ENCODE peak calls at places on chromosomes 7 and 10, in six cellular contexts. E is activated T-helper 1 cell treated with Interleukin-2 at 50 U/mL for 16 hours; C is omental fat pad; V is NCI-H2081 treated with DMSO at 0.1 percent for 48 hours; B is HuH-7.5; A is activated CD4-positive, alpha-beta T cell treated with anti-CD3 and anti-CD28 coated beads, Interleukin-2, amount 50 U/mL, for 4 hours. L is an unnamed sample.
A peak's percentile ranks its signal among the peaks of the same experiment; 100 is the strongest.

GRCh38 chr10:62083868-62084267 is 182.4 kb downstream of the ARID5B start:
- DNase-seq in E (no peak), C (peak; percentile 51), V (peak; percentile 73), B (no peak), A (no peak), L (peak; percentile 92)

GRCh38 chr7:55420535-55420934 is 55.4 kb downstream of the LANCL2 start:
- DNase-seq in E (no peak), C (no peak), V (no peak), B (peak; percentile 65), A (no peak), L (peak; percentile 22)

GRCh38 chr10:8543361-8544056 is 489.0 kb downstream of the GATA3 start:
- DNase-seq in E (no peak), C (no peak), V (peak; percentile 9), B (no peak), A (no peak), L (no peak)

GRCh38 chr10:59362184-59362966 is at the start of gene FAM13C:
- DNase-seq in E (no peak), C (no peak), V (peak; percentile 23), B (peak; percentile 34), A (no peak), L (peak; percentile 81)

GRCh38 chr7:5041047-5041446 is 4.6 kb upstream of the RBAK start:
- DNase-seq in E (no peak), C (no peak), V (no peak), B (no peak), A (no peak), L (no peak)

GRCh38 chr7:19749658-19750057 is 23.8 kb downstream of the TMEM196 start:
- DNase-seq in E (no peak), C (no peak), V (no peak), B (no peak), A (no peak), L (no peak)

GRCh38 chr10:96890580-96890979 is 58.5 kb downstream of the LCOR start:
- DNase-seq in E (no peak), C (no peak), V (no peak), B (no peak), A (no peak), L (no peak)

GRCh38 chr10:97210576-97210975 is 24.8 kb upstream of the SLIT1 start:
- DNase-seq in E (peak; percentile 49), C (peak; percentile 94), V (no peak), B (peak; percentile 68), A (peak; percentile 57), L (peak; percentile 74)

GRCh38 chr7:50349963-50350944 is 45.7 kb downstream of the IKZF1 start:
- DNase-seq in E (peak; percentile 53), C (no peak), V (no peak), B (no peak), A (peak; percentile 78), L (no peak)

GRCh38 chr7:12951397-12951801 is 264.0 kb downstream of the ARL4A start:
- DNase-seq in E (no peak), C (no peak), V (no peak), B (no peak), A (no peak), L (no peak)

GRCh38 chr7:100584677-100585510 is 1.0 kb downstream of the LRCH4 start:
- DNase-seq in E (no peak), C (no peak), V (no peak), B (no peak), A (no peak), L (peak; percentile 95)

GRCh38 chr7:136228185-136228584 is 251.0 kb upstream of the MTPN start:
- DNase-seq in E (no peak), C (no peak), V (no peak), B (no peak), A (no peak), L (no peak)

GRCh38 chr7:16526742-16527540 is at the start of gene LRRC72:
- DNase-seq in E (no peak), C (no peak), V (no peak), B (no peak), A (no peak), L (no peak)

GRCh38 chr10:102588875-102589274 is 55.4 kb upstream of the TRIM8 start:
- DNase-seq in E (no peak), C (no peak), V (no peak), B (no peak), A (no peak), L (no peak)

GRCh38 chr7:66150471-66150870 is 35.8 kb downstream of the CRCP start:
- DNase-seq in E (no peak), C (no peak), V (no peak), B (no peak), A (no peak), L (no peak)

GRCh38 chr10:22823109-22823508 is 104.7 kb upstream of the ARMC3 start:
- DNase-seq in E (no peak), C (no peak), V (no peak), B (no peak), A (no peak), L (peak; percentile 43)

GRCh38 chr10:60677541-60678129 is 100.6 kb upstream of the CDK1 start:
- DNase-seq in E (no peak), C (no peak), V (no peak), B (no peak), A (no peak), L (no peak)

GRCh38 chr10:84256510-84257342 is 11.9 kb downstream of the RGR start:
- DNase-seq in E (peak; percentile 5), C (no peak), V (no peak), B (no peak), A (peak; percentile 15), L (peak; percentile 68)

GRCh38 chr7:101134399-101134980 is 7.6 kb downstream of the SERPINE1 start:
- DNase-seq in E (no peak), C (no peak), V (no peak), B (no peak), A (no peak), L (peak; percentile 72)

GRCh38 chr7:96495751-96496216 is 173.9 kb upstream of the SLC25A13 start:
- DNase-seq in E (no peak), C (no peak), V (peak; percentile 87), B (no peak), A (no peak), L (no peak)

GRCh38 chr10:116796910-116797513 is 52.3 kb upstream of the ENO4 start:
- DNase-seq in E (peak; percentile 29), C (peak; percentile 46), V (no peak), B (peak; percentile 63), A (peak; percentile 51), L (peak; percentile 89)

GRCh38 chr7:149310113-149310836 is 48.3 kb downstream of the ZNF783 start:
- DNase-seq in E (no peak), C (no peak), V (peak; percentile 5), B (peak; percentile 41), A (no peak), L (peak; percentile 6)

GRCh38 chr10:86868353-86868752 is 89.1 kb downstream of the MMRN2 start:
- DNase-seq in E (no peak), C (no peak), V (no peak), B (no peak), A (no peak), L (peak; percentile 81)

GRCh38 chr7:1014681-1015080 is 29.7 kb upstream of the GPR146 start:
- DNase-seq in E (no peak), C (no peak), V (no peak), B (no peak), A (no peak), L (no peak)

GRCh38 chr10:103692421-103693069 is 162.8 kb downstream of the SH3PXD2A start:
- DNase-seq in E (no peak), C (no peak), V (no peak), B (no peak), A (no peak), L (no peak)

GRCh38 chr10:108592926-108593325 is 1330.4 kb downstream of the XPNPEP1 start:
- DNase-seq in E (no peak), C (no peak), V (no peak), B (no peak), A (no peak), L (no peak)

GRCh38 chr10:110323503-110323902 is 18.8 kb upstream of the SMNDC1 start:
- DNase-seq in E (no peak), C (no peak), V (no peak), B (no peak), A (no peak), L (peak; percentile 76)

GRCh38 chr7:1239455-1240295 is 7.0 kb downstream of the UNCX start:
- DNase-seq in E (no peak), C (no peak), V (no peak), B (no peak), A (no peak), L (no peak)

GRCh38 chr10:132515811-132516726 is 21.5 kb upstream of the INPP5A start:
- DNase-seq in E (no peak), C (peak; percentile 20), V (no peak), B (no peak), A (no peak), L (no peak)

GRCh38 chr10:112161757-112162518 is 21.6 kb downstream of the GPAM start:
- DNase-seq in E (no peak), C (no peak), V (no peak), B (no peak), A (no peak), L (no peak)

GRCh38 chr10:100427374-100427773 is 35.4 kb upstream of the WNT8B start:
- DNase-seq in E (no peak), C (no peak), V (no peak), B (no peak), A (no peak), L (no peak)

L was measured in cardiac muscle cell.